ENCODE peak calls at places on chromosomes 6 and 20, in nine cellular contexts. L, Z, U, E, K, T, W, Y and M are unnamed samples.

GRCh38 chr6:19866900-19867627 is 29.9 kb downstream of the ID4 start:
- DNase-seq in L (peak), U (peak), W (peak), K (peak), T (no peak), Y (no peak), E (no peak), Z (no peak), M (no peak)

GRCh38 chr6:81265106-81265505 is 487.4 kb downstream of the TENT5A start:
- DNase-seq in U (no peak), L (peak), W (no peak), K (peak), T (no peak), Z (peak), Y (no peak), E (no peak), M (no peak)

GRCh38 chr20:57656252-57656820 is 36.1 kb upstream of the ZBP1 start:
- DNase-seq in L (peak), E (no peak), Z (peak), Y (no peak), T (peak), W (no peak), K (no peak), U (no peak), M (no peak)

GRCh38 chr6:35415065-35415880 is 36.9 kb upstream of the FANCE start:
- DNase-seq in L (peak), U (peak), K (peak), Z (peak), Y (no peak), T (peak), E (no peak), W (peak), M (peak)

GRCh38 chr6:108948252-108948651 is 100.0 kb downstream of the ARMC2 start:
- DNase-seq in W (peak), Z (no peak), T (peak), U (no peak), Y (no peak), L (no peak), K (no peak), E (no peak), M (no peak)

GRCh38 chr20:43022081-43022480 is 167.6 kb downstream of the PTPRT start:
- DNase-seq in U (no peak), Y (no peak), E (no peak), L (no peak), W (no peak), Z (no peak), K (no peak), T (no peak), M (no peak)

GRCh38 chr6:139483082-139483481 is 108.6 kb upstream of the CITED2 start:
- DNase-seq in W (no peak), L (no peak), T (no peak), U (no peak), E (no peak), Y (no peak), Z (no peak), K (no peak), M (no peak)

GRCh38 chr6:122449084-122449483 is 22.5 kb downstream of the SERINC1 start:
- DNase-seq in W (no peak), T (no peak), E (no peak), U (no peak), Y (no peak), L (no peak), Z (no peak), K (no peak), M (no peak)

GRCh38 chr20:38863024-38863851 is 57.7 kb downstream of the PPP1R16B start:
- DNase-seq in Z (no peak), L (no peak), K (no peak), U (no peak), W (no peak), Y (no peak), E (no peak), T (no peak), M (no peak)

GRCh38 chr6:35202066-35202546 is 11.7 kb upstream of the SCUBE3 start:
- DNase-seq in U (no peak), W (no peak), Y (no peak), K (no peak), Z (no peak), T (peak), E (no peak), L (no peak), M (no peak)

GRCh38 chr6:111761783-111762312 is 111.4 kb downstream of the FYN start:
- DNase-seq in L (no peak), Z (no peak), U (no peak), E (no peak), T (no peak), W (no peak), K (no peak), Y (no peak), M (no peak)